ENCODE peak calls at places on chromosomes 1 and 21, in seven cellular contexts. N is heart left ventricle, Q is omental fat pad, A is AG09309, L is HFFc6, M is fibroblast of mammary gland, K is tibial nerve. J is an unnamed sample.

GRCh38 chr1:168312718-168313604 is 32.3 kb downstream of the TBX19 start:
- DNase-seq in N (no peak), A (no peak), M (no peak), K (no peak), Q (no peak), L (no peak), J (no peak)

GRCh38 chr21:45873418-45873817 is 108.2 kb upstream of the COL6A1 start:
- DNase-seq in N (no peak), M (no peak), L (no peak), K (no peak), A (no peak), Q (no peak), J (no peak)

GRCh38 chr1:183817576-183818288 is 12.8 kb downstream of the RGL1 start:
- DNase-seq in N (no peak), M (no peak), L (peak; percentile 11), A (no peak), K (no peak), Q (no peak), J (no peak)

GRCh38 chr1:202329891-202330290 is 11.8 kb downstream of the UBE2T start:
- DNase-seq in K (no peak), M (no peak), N (no peak), Q (no peak), L (no peak), A (no peak), J (no peak)

GRCh38 chr1:240199758-240200655 is 108.3 kb downstream of the FMN2 start:
- DNase-seq in A (no peak), K (no peak), Q (no peak), L (no peak), N (no peak), M (no peak), J (no peak)

GRCh38 chr1:172642970-172643369 is 15.9 kb upstream of the FASLG start:
- DNase-seq in M (peak; percentile 25), A (no peak), L (no peak), K (no peak), Q (no peak), N (no peak), J (no peak)

GRCh38 chr1:53498555-53499142 is 39.5 kb downstream of the DMRTB1 start:
- DNase-seq in L (peak; percentile 33), Q (no peak), N (no peak), K (no peak), A (peak; percentile 37), M (peak; percentile 47), J (no peak)

GRCh38 chr1:59986736-59987310 is 60.2 kb upstream of the CYP2J2 start:
- DNase-seq in K (no peak), Q (no peak), M (no peak), N (no peak), L (no peak), A (no peak), J (no peak)

GRCh38 chr1:55572878-55573734 is 357.9 kb upstream of the USP24 start:
- DNase-seq in Q (no peak), N (no peak), M (peak; percentile 61), A (peak; percentile 37), K (no peak), L (peak; percentile 69), J (no peak)

GRCh38 chr1:226510453-226510852 is 38.1 kb upstream of the STUM start:
- DNase-seq in L (no peak), A (no peak), K (no peak), M (peak; percentile 38), N (no peak), Q (no peak), J (no peak)

GRCh38 chr1:200738733-200739498 is at the start of gene CAMSAP2:
- DNase-seq in M (peak; percentile 85), K (peak; percentile 83), N (peak; percentile 92), L (peak; percentile 88), Q (peak; percentile 55), A (peak; percentile 46), J (peak; percentile 86)

GRCh38 chr1:119827010-119827409 is 15.8 kb upstream of the REG4 start:
- DNase-seq in A (no peak), L (no peak), M (peak; percentile 5), K (no peak), Q (no peak), N (no peak), J (no peak)

GRCh38 chr1:19596065-19596718 is 47.9 kb upstream of the NBL1 start:
- DNase-seq in M (no peak), L (peak; percentile 25), Q (no peak), N (no peak), K (no peak), A (no peak), J (no peak)

GRCh38 chr1:1068374-1069060 is 5.6 kb downstream of the RNF223 start:
- DNase-seq in A (no peak), L (no peak), Q (no peak), M (no peak), N (no peak), K (no peak), J (no peak)

GRCh38 chr1:96971849-96972602 is 250.4 kb downstream of the PTBP2 start:
- DNase-seq in Q (no peak), A (no peak), L (no peak), N (no peak), K (no peak), M (no peak), J (no peak)

GRCh38 chr1:167797005-167797404 is 75.2 kb downstream of the MPZL1 start:
- DNase-seq in L (peak; percentile 97), Q (peak; percentile 49), K (peak; percentile 81), N (peak; percentile 75), A (peak; percentile 97), M (peak; percentile 100), J (peak; percentile 27)

GRCh38 chr1:211606914-211607751 is 28.2 kb upstream of the SLC30A1 start:
- DNase-seq in Q (no peak), M (no peak), L (no peak), A (no peak), K (no peak), N (no peak), J (no peak)

GRCh38 chr1:12478612-12478985 is 139.4 kb downstream of the DHRS3 start:
- DNase-seq in A (no peak), K (no peak), M (no peak), Q (no peak), L (no peak), N (no peak), J (peak; percentile 14)

GRCh38 chr1:119475866-119476439 is 31.1 kb upstream of the HSD3B1 start:
- DNase-seq in M (peak; percentile 29), L (peak; percentile 15), Q (no peak), K (peak; percentile 20), A (no peak), N (peak; percentile 13), J (peak; percentile 69)

DNA sequence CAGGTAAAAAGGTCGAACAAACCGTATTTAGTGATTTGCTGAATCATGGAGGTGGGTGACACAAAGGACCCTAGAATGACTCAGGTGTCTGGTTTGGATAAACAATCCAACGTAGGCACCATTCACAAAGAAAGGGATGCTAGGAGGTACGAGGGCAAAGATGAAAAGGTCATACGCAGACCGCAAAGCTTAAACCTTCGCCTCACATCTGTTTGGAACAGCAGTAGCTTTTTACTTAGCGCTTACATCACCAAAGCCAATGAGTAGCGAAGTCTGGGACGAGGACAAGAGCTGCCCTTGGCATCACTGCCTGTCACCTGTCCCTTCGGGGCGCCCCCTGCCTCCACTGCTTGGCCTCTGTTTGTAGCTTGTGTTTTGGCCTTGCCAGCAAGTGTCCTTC is 350.2 kb downstream of the SMYD3 start:
- DNase-seq in K (no peak), L (no peak), Q (no peak), A (no peak), N (no peak), M (no peak), J (no peak)
- TF ChIP-seq CTCF in K (no peak), L (no peak), Q (no peak), A (no peak), N (no peak), M (no peak), J (no peak)

DNA sequence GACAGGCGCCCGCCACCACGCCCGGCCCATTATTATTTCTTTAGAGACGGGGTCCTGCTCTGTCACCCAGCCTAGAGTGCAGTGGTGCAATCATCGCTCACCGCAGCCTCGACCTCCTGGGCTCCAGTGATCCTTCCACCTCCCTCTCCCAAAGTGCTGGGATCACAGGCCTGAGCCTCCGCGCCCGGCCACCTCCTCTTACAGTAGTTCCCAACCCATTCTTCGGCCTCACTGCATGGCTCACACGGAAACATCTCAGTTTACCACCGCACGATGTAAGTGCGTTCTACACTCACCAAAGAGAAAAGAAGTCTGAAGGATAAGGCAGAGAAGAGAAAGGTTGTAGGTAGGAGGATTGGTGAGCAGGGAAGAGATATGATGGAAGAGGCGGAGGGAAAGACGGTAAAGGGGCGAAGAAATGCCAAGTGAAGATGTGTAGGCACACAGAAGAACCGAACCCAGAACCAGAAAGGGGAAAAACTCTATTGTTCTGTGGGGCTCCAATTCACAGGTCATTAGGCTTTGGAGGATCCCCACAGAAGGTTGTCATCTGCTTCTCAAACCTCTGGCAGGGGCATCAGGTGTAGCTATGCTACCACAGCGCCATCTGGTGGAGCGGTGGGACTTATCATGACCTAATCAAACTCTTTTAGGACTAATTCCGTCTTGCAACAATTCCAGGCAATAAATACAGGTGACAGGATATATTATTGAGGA is 504.2 kb downstream of the SMYD3 start:
- DNase-seq in A (no peak), N (peak; percentile 76), M (peak; percentile 89), Q (peak; percentile 98), K (peak; percentile 94), L (peak; percentile 71), J (peak; percentile 91)
- TF ChIP-seq CTCF in A (peak; percentile 90), N (peak; percentile 85), M (peak; percentile 93), Q (peak; percentile 74), K (peak; percentile 71), L (peak; percentile 97), J (peak; percentile 93)

DNA sequence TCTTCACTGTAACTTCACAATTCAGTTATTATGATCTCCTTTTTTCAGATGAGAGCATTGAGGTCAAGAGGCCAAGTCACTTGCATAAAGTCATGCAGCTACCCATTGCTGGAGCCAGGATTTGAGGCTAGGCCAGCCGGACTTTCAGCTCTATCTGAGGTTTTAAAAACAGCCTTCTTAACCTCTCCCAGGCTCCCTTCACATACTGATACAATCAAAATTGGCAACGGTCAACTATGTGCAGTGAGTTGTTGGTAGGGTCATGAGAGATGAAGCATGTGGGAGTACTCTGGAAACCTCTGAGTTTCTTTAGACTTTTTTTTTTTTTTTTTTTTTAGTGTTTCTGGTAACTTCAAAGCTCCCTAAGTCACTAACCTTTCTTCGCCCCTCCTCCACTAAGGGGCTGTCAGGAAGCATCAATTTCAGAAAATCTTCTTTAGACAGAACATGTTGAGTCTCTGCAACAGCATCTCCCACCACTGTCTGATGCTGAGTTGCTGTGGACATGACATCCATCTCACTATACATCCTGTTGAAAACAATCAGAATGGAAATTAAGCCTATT is 201.8 kb downstream of the SIPA1L2 start:
- DNase-seq in L (no peak), K (no peak), A (no peak), Q (no peak), N (no peak), M (peak; percentile 7), J (no peak)
- TF ChIP-seq CTCF in L (no peak), K (no peak), A (no peak), Q (no peak), N (no peak), M (no peak), J (no peak)

DNA sequence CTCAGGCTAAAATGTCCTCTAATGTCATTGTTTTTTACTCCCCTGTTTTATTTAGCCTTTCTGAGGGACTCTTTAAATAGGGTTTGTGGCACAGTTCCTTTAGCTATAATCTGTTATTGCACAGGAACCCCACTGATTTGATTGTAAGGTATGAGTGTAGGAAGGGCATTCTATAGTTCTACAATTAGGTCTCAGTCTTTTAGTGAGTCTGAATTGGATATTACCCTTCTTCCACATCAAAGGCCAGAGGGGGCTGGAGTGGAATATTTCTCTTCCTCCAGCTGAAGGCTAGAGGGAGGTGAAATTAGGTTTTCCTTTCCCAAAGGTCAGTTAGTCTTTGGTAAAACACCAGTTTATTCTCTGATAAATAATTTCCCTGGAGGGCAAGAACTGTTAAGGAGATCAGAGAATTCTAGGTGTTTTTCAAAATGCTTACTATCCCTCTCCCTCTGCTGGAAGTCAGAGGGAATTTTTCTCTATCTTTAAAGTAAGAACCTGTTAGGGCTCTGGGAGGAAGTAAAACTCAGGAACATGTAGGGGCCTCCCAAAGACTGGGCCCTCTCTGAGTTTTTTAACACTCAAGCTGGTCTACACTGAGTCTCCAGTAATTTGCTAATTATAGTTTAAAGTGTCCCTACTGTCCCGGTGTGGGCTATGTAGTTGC is 176.3 kb upstream of the ZNHIT6 start:
- DNase-seq in K (no peak), N (no peak), Q (no peak), M (peak; percentile 40), A (no peak), L (peak; percentile 34), J (no peak)
- TF ChIP-seq CTCF in K (peak; percentile 33), N (peak; percentile 23), Q (no peak), M (peak; percentile 68), A (peak; percentile 59), L (peak; percentile 82), J (peak; percentile 83)

J was measured in endothelial cell.